ENCODE peak calls at places on chromosomes 5 and 9, in eight cellular contexts. M, T, B, W, N, X, V and Y are unnamed samples.

GRCh38 chr5:77285442-77285841 is 75.0 kb downstream of the PDE8B start:
- DNase-seq in M (no peak), T (no peak), B (no peak), W (no peak), N (no peak), X (no peak), V (no peak), Y (no peak)

GRCh38 chr9:105503873-105504272 is 54.1 kb upstream of the FKTN start:
- DNase-seq in M (no peak), T (peak; percentile 1), B (no peak), W (no peak), N (no peak), X (peak; percentile 31), V (no peak), Y (no peak)

GRCh38 chr5:81530919-81531318 is 137.0 kb upstream of the ACOT12 start:
- DNase-seq in M (peak; percentile 49), T (no peak), B (no peak), W (peak; percentile 7), N (no peak), X (no peak), V (no peak), Y (no peak)

GRCh38 chr9:98995059-98995665 is 51.5 kb downstream of the COL15A1 start:
- DNase-seq in M (no peak), T (no peak), B (no peak), W (no peak), N (no peak), X (peak; percentile 63), V (peak; percentile 82), Y (no peak)

GRCh38 chr5:77768978-77769377 is 7.2 kb downstream of the TBCA start:
- DNase-seq in M (no peak), T (no peak), B (peak; percentile 36), W (peak; percentile 53), N (no peak), X (no peak), V (no peak), Y (no peak)

GRCh38 chr5:155299342-155300006 is 285.9 kb downstream of the KIF4B start:
- DNase-seq in M (no peak), T (no peak), B (no peak), W (no peak), N (no peak), X (no peak), V (no peak), Y (no peak)

GRCh38 chr9:1083325-1083913 is 33.3 kb downstream of the DMRT2 start:
- DNase-seq in M (no peak), T (no peak), B (peak; percentile 44), W (no peak), N (no peak), X (no peak), V (peak; percentile 90), Y (no peak)

GRCh38 chr5:96584712-96585111 is 77.5 kb upstream of the CAST start:
- DNase-seq in M (no peak), T (no peak), B (no peak), W (no peak), N (no peak), X (no peak), V (no peak), Y (no peak)

GRCh38 chr5:156896545-156896944 is 46.5 kb downstream of the PPP1R2B start:
- DNase-seq in M (no peak), T (no peak), B (no peak), W (no peak), N (no peak), X (no peak), V (no peak), Y (no peak)

GRCh38 chr5:134226441-134227192 is 744 bp upstream of the PPP2CA start:
- DNase-seq in M (no peak), T (peak; percentile 91), B (no peak), W (no peak), N (peak; percentile 86), X (peak; percentile 39), V (no peak), Y (no peak)

GRCh38 chr5:37208883-37209808 is 40.0 kb downstream of the CPLANE1 start:
- DNase-seq in M (no peak), T (no peak), B (peak; percentile 10), W (peak; percentile 24), N (peak; percentile 9), X (peak; percentile 39), V (no peak), Y (no peak)

GRCh38 chr5:32193591-32193990 is 19.5 kb upstream of the GOLPH3 start:
- DNase-seq in M (peak; percentile 54), T (peak; percentile 74), B (peak; percentile 68), W (peak; percentile 91), N (no peak), X (peak; percentile 91), V (peak; percentile 95), Y (peak; percentile 42)
- H3K4me3 ChIP-seq in M (no peak overlapping the region), T (no peak overlapping the region), B (no peak overlapping the region), W (no peak overlapping the region), N (no peak overlapping the region), X (peak overlapping the region; percentile 19), V (no peak overlapping the region), Y (peak overlapping the region; percentile 23)

GRCh38 chr9:13274901-13275641 is 4.4 kb downstream of the MPDZ start:
- DNase-seq in M (no peak), T (no peak), B (no peak), W (peak; percentile 66), N (no peak), X (peak; percentile 38), V (no peak), Y (no peak)
- H3K4me3 ChIP-seq in M (no peak overlapping the region), T (no peak overlapping the region), B (no peak overlapping the region), W (no peak overlapping the region), N (no peak overlapping the region), X (no peak overlapping the region), V (no peak overlapping the region), Y (no peak overlapping the region)

GRCh38 chr5:52759381-52759780 is 28.3 kb upstream of the ITGA1 start:
- DNase-seq in M (no peak), T (no peak), B (no peak), W (no peak), N (no peak), X (peak; percentile 56), V (no peak), Y (peak; percentile 42)
- H3K4me3 ChIP-seq in M (no peak overlapping the region), T (no peak overlapping the region), B (no peak overlapping the region), W (no peak overlapping the region), N (no peak overlapping the region), X (no peak overlapping the region), V (no peak overlapping the region), Y (no peak overlapping the region)

GRCh38 chr5:178642351-178642909 is 15.6 kb upstream of the CLK4 start:
- DNase-seq in M (peak; percentile 48), T (no peak), B (peak; percentile 97), W (peak; percentile 94), N (no peak), X (peak; percentile 68), V (no peak), Y (peak; percentile 92)
- H3K4me3 ChIP-seq in M (no peak overlapping the region), T (no peak overlapping the region), B (no peak overlapping the region), W (no peak overlapping the region), N (no peak overlapping the region), X (no peak overlapping the region), V (no peak overlapping the region), Y (no peak overlapping the region)

DNA sequence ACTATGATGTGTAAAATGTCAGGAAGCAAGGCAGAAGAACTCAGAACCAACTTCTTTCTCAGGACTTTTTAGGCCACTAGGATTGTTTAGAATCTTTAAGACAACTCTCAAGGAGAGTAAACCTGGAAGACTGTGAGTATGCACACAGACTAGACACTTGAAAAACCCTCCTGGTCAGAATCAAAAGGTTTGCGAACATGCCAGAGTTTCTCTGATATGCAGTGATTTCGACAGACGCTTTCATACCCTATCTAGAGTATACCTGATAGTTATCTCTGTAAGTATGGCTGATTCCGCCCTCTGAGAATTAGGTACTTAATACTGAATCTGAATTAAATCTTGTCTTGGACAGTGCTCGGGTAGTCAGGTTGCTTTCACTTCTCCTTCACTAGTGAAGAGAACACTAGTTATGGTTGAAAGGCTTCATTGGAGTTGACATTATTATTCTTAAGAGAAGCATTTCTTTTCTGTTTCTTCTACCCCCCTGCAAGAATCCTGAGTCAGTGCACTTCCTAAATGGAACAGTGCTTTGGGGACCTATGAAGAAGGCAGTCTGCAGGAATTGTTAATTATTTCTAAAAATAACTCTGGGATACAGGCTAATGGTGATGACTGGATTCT is 158.1 kb downstream of the HACD4 start:
- DNase-seq in M (peak; percentile 71), T (no peak), B (no peak), W (peak; percentile 71), N (no peak), X (peak; percentile 7), V (no peak), Y (peak; percentile 44)
- H3K4me3 ChIP-seq in M (no peak overlapping the region), T (no peak overlapping the region), B (no peak overlapping the region), W (no peak overlapping the region), N (no peak overlapping the region), X (no peak overlapping the region), V (no peak overlapping the region), Y (peak overlapping the region; percentile 13)

DNA sequence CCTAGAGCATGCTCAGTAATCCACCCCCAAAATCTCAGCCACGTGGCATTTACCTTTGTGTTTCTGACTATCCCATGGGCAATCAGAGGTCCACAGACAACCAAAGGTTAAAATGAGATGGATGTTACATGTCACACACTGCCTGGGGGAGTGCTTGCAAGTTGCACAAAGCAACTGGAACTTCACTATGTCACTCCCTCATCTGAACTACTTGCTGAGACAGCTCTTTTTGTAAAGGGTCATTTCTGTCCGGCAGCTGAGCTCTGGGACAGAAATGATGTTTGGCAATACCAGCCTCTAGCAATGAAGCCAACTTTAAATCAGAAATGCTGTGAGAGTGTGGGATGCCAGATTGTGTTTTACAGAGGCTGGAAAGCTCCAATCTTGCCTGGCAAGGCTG is 66.4 kb upstream of the TMEM215 start:
- DNase-seq in M (no peak), T (no peak), B (no peak), W (no peak), N (no peak), X (no peak), V (no peak), Y (no peak)
- H3K4me3 ChIP-seq in M (no peak overlapping the region), T (no peak overlapping the region), B (no peak overlapping the region), W (no peak overlapping the region), N (no peak overlapping the region), X (no peak overlapping the region), V (no peak overlapping the region), Y (no peak overlapping the region)